ENCODE peak calls at places on chromosome 1, in five cellular contexts. T is heart left ventricle; D is iPS-NIHi11; W is adrenal gland; V is stimulated activated CD4-positive, alpha-beta T cell treated with anti-CD3 and anti-CD28 coated beads, Interleukin-12 subunit alpha, Interleukin-12 subunit beta, amount 100 ng/mL, for 4 hours. K is an unnamed sample.

GRCh38 chr1:245172829-245173228 is 18.0 kb downstream of the KIF26B start:
- DNase-seq in W (no peak), V (no peak), T (no peak), D (no peak), K (no peak)

GRCh38 chr1:54335396-54336056 is 70.7 kb downstream of the SSBP3 start:
- DNase-seq in T (peak; percentile 70), D (no peak), W (peak; percentile 84), V (no peak), K (no peak)

GRCh38 chr1:228405979-228406265 is 713 bp downstream of the TRIM11 start:
- DNase-seq in D (no peak), V (no peak), W (no peak), T (no peak), K (no peak)

GRCh38 chr1:33022650-33023200 is 14.0 kb downstream of the AK2 start:
- DNase-seq in T (no peak), D (no peak), V (no peak), W (no peak), K (no peak)

GRCh38 chr1:19484338-19484792 is 974 bp downstream of the CAPZB start:
- DNase-seq in D (peak; percentile 37), V (no peak), T (no peak), W (peak; percentile 62), K (no peak)

GRCh38 chr1:177270863-177271262 is 100.1 kb downstream of the BRINP2 start:
- DNase-seq in D (no peak), W (no peak), V (no peak), T (no peak), K (no peak)

GRCh38 chr1:54806931-54807611 is 5.9 kb upstream of the TTC22 start:
- DNase-seq in T (no peak), V (no peak), D (no peak), W (peak; percentile 33), K (no peak)

GRCh38 chr1:9957726-9958125 is 14.5 kb downstream of the NMNAT1 start:
- DNase-seq in T (no peak), W (no peak), V (no peak), D (no peak), K (no peak)

GRCh38 chr1:68160021-68160420 is 72.3 kb downstream of the WLS start:
- DNase-seq in W (no peak), V (no peak), D (no peak), T (no peak), K (no peak)

GRCh38 chr1:53899206-53899628 is 5.2 kb downstream of the DIO1 start:
- DNase-seq in D (no peak), T (no peak), V (no peak), W (peak; percentile 69), K (no peak)

K was measured in anterior cingulate cortex.